ENCODE peak calls at places on chromosomes 3 and 15, in eight cellular contexts. Y, V, M, N, E, D, Q and H are unnamed samples.

GRCh38 chr15:65981837-65982696 is 112.8 kb downstream of the RAB11A start:
- DNase-seq in D (no peak), V (no peak), N (peak), E (no peak), Q (peak), Y (peak), M (no peak), H (no peak)

GRCh38 chr3:58994746-58995330 is 55.0 kb downstream of the CFAP20DC start:
- DNase-seq in E (no peak), Y (peak), V (peak), M (peak), D (no peak), N (peak), Q (peak), H (peak)

GRCh38 chr3:100753846-100754245 is 44.6 kb downstream of the TFG start:
- DNase-seq in Q (no peak), Y (no peak), E (no peak), M (peak), N (no peak), D (no peak), V (no peak), H (no peak)

GRCh38 chr3:36895488-36896409 is 49.1 kb downstream of the TRANK1 start:
- DNase-seq in Q (no peak), N (no peak), V (no peak), Y (no peak), E (no peak), M (no peak), D (no peak), H (no peak)

GRCh38 chr3:10320320-10320677 is 613 bp downstream of the SEC13 start:
- DNase-seq in Q (no peak), N (no peak), V (no peak), M (no peak), Y (no peak), E (no peak), D (no peak), H (no peak)

GRCh38 chr3:129592362-129593150 is 13.9 kb downstream of the PLXND1 start:
- DNase-seq in D (no peak), N (peak), M (peak), Q (no peak), Y (no peak), E (peak), V (no peak), H (no peak)

GRCh38 chr15:63502137-63502801 is 2.1 kb upstream of the USP3 start:
- DNase-seq in Y (no peak), N (no peak), E (no peak), D (no peak), Q (no peak), V (no peak), M (no peak), H (no peak)

GRCh38 chr15:69758291-69758771 is 305.7 kb downstream of the RPLP1 start:
- DNase-seq in N (no peak), E (no peak), V (peak), Q (no peak), M (peak), D (no peak), Y (no peak), H (no peak)

GRCh38 chr3:43854916-43855315 is 164.2 kb downstream of the ABHD5 start:
- DNase-seq in Y (peak), N (no peak), M (no peak), D (no peak), V (no peak), Q (no peak), E (no peak), H (no peak)

GRCh38 chr3:129534428-129535027 is 6.1 kb downstream of the RHO start:
- DNase-seq in D (no peak), Y (no peak), M (no peak), E (no peak), Q (no peak), V (no peak), N (no peak), H (no peak)

GRCh38 chr15:68495221-68495950 is 63.4 kb upstream of the ITGA11 start:
- DNase-seq in M (no peak), E (no peak), Y (no peak), N (no peak), D (no peak), V (no peak), Q (no peak), H (no peak)

GRCh38 chr3:122392868-122393844 is 9.2 kb downstream of the FAM162A start:
- DNase-seq in M (peak), Q (peak), N (no peak), D (no peak), Y (peak), V (no peak), E (no peak), H (no peak)

GRCh38 chr3:15295506-15295905 is 36.9 kb downstream of the SH3BP5 start:
- DNase-seq in M (peak), N (no peak), D (peak), E (no peak), Y (no peak), Q (no peak), V (no peak), H (no peak)

GRCh38 chr15:25600751-25601150 is 161.9 kb upstream of the UBE3A start:
- DNase-seq in E (no peak), M (no peak), Q (no peak), N (no peak), D (no peak), V (no peak), Y (no peak), H (no peak)

GRCh38 chr15:48279608-48280007 is 51.6 kb upstream of the DUT start:
- DNase-seq in V (no peak), Q (no peak), M (no peak), E (no peak), N (peak), Y (no peak), D (no peak), H (no peak)

GRCh38 chr3:197520311-197521276 is 35.2 kb downstream of the BDH1 start:
- DNase-seq in V (no peak), N (peak), Q (no peak), E (no peak), D (no peak), M (no peak), Y (peak), H (no peak)

GRCh38 chr3:123876858-123877257 is 7.3 kb downstream of the MYLK start:
- DNase-seq in Q (no peak), V (no peak), D (no peak), M (no peak), Y (no peak), N (no peak), E (no peak), H (no peak)
- TF ChIP-seq CTCF in Q (peak), V (peak), D (no peak), M (peak), Y (peak), N (peak), E (no peak), H (peak)

DNA sequence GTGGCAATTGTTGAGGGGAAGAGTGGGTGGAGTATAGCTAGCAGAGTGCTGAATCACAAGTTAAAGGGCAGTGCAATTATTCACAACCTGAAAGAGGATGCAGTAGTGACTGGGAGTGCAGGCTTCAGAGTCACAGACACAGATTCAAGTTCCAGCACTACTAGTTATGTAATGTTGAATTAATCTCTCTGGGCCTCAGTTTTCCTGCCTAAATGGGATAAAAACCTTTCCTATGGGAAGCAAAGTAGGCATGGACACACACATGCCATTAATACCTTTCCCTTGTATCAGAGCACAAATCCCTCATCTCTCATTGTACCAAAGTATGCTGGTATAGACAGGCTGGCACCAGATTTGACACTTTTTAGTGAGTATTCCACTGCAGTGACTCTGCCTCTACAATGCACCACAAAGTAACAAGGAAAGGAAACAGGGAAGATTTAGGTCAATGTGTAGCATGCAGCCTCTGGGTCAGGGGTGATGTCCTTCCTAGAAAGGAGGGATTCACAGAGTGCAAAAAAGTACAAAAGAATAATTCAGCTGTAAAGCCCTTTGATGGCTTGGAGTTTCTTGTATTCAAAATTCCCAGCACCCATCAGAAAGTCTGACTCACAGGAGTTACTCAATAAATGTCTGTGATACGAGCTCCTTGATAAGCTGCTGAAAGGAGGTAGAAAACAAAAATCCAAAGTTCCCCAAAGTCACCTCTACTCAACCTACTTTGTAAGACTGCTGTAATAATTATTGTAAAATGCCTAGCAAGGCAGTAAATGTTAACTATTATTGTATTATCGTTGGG is 507.5 kb upstream of the TGFBR2 start:
- DNase-seq in D (peak), M (peak), E (no peak), Y (no peak), Q (no peak), N (no peak), V (no peak), H (no peak)
- TF ChIP-seq CTCF in D (no peak), M (no peak), E (no peak), Y (no peak), Q (no peak), N (no peak), V (no peak), H (no peak)

DNA sequence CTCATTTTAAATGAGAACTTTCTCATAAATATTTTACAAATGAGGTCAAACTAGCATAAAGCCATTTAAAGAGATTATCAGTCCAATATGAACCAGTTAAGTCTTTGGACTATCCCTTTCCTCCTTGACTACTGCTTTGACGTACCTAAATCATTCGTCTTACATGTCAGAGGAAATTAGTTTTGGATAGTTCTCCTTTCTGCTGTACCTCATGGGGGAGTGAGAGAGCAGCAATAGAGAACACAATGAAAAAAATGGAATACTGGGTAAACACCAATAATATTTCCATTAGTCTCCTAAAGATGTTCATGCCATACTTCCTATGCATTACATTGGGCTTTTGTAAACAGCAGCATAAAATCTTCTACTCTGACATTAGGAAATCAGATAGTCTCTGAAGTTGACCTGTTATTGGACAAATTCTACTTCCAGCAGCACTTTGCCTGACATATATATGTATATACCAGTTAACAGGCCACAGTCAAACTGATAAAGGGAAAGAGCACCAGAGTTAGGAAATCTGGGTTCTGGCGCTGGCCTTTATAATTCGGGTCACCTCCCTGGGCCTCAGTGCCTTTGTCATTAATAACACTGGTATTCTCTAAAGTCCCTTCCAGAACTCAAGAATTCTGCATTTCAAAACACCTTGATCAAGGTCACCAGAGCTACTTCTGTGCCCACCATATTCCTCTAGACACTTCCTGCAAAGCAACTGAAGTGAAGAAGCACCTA is 26.8 kb downstream of the TIMMDC1 start:
- DNase-seq in V (no peak), Y (no peak), M (peak), E (no peak), D (no peak), Q (no peak), N (no peak), H (no peak)
- TF ChIP-seq CTCF in V (peak), Y (peak), M (peak), E (peak), D (no peak), Q (peak), N (no peak), H (peak)

DNA sequence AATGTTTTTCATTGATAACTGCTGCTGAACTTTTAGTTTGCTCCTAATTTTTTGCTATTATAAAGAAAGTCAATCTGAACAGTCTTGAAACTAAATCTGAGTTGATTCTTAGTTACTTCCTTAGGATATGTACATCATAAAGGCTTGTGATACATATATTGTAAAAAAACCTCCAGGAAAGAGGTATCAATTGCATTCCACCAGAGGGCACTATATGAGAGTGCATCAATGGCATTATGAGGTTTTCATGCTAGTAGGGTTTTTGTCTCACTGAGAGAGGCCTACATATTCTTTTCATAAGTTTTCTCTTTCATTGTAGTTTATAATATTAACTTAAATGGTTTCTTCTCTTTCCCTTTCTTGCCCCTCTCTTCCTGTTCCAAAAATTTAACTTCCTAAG is 46.9 kb downstream of the PIK3R4 start:
- DNase-seq in E (no peak), D (peak), Q (peak), N (no peak), V (no peak), Y (peak), M (peak), H (no peak)
- TF ChIP-seq CTCF in E (peak), D (peak), Q (peak), N (no peak), V (peak), Y (peak), M (peak), H (peak)

GRCh38 chr15:41926184-41927056 is 32.6 kb upstream of the SPTBN5 start:
- DNase-seq in N (no peak), E (no peak), Y (no peak), M (peak), V (no peak), D (no peak), Q (no peak), H (no peak)
- TF ChIP-seq CTCF in N (no peak), E (no peak), Y (no peak), M (no peak), V (no peak), D (no peak), Q (no peak), H (no peak)

GRCh38 chr15:99344639-99345038 is 93.4 kb downstream of the LRRC28 start:
- DNase-seq in E (no peak), V (no peak), M (no peak), N (no peak), D (no peak), Q (no peak), Y (no peak), H (no peak)

GRCh38 chr15:99345832-99346462 is 94.7 kb downstream of the LRRC28 start:
- DNase-seq in Y (no peak), V (no peak), Q (no peak), M (no peak), D (no peak), N (no peak), E (no peak), H (no peak)

GRCh38 chr15:99345242-99345641 is 94.0 kb downstream of the LRRC28 start:
- DNase-seq in Y (no peak), D (no peak), N (no peak), Q (no peak), M (no peak), V (no peak), E (no peak), H (no peak)

GRCh38 chr15:99343208-99343607 is 91.9 kb downstream of the LRRC28 start:
- DNase-seq in Q (no peak), Y (no peak), M (no peak), N (no peak), E (no peak), D (no peak), V (no peak), H (no peak)

DNA sequence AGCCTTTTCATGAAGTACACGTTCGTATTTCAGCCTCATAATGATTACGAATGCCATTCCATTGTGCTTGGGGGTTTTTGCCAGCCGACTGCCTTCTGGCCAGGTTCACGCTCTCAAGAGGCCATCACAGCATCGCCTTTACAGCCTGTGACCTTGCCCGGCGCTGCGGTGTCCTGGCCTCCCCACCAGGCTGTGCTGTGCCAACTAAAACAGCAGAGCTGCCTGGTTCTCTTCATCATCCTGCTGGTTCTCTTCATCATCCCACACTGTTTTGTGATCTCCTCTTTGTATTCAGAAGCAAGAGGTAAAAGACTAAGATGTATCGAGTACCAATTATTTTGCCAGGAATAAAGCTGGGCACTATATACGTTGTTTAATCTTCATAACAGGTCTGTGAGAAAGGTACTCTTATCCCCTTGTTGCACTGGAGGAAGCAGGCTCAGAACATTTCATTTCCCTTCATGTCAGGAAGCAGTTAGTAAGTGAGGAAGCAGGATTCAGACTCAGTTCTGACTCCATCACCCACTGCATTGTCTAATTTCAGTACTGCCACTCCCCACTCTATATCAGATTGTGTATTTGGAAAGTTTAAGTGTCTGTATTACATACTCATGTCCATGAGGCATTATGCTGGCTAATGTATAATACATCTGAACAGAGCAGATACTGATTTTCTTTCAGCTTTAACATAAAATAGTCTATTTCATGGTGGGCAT is 92.7 kb downstream of the LRRC28 start:
- DNase-seq in Y (peak), Q (no peak), N (peak), E (peak), D (no peak), M (peak), V (no peak), H (no peak)
- TF ChIP-seq CTCF in Y (peak), Q (peak), N (peak), E (peak), D (no peak), M (peak), V (peak), H (no peak)

DNA sequence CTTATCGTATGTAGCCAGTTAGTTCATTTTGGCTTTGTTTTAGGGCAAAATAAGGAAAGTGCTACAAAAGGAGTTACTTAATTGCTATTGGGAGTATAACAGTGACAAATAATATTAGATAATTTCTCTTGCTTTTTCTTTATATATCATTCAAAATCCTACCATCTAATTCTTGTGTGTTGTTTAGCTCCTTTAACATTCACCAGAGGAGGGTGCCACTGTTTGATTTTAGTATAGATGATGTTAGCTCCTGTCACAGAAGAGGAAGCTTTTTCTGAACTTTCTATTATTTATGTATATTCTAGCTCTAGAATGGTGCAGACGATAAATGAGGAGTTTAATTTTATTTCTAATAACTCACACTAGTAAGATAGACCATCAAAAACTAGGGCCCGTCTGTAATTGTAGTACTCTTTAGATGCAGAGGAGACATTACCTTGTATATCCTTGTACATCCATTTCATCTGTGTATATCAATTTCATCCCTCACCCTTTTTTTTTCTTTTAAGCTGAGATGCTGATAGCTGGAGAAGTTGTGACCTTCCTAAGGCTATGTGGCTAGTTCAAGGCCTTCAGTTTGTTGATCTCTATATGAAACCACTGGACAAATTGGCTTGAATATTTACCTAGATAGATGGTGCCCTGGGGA is 3.0 kb downstream of the PPM1L start:
- DNase-seq in N (no peak), Y (no peak), V (no peak), D (no peak), Q (no peak), M (no peak), E (no peak), H (no peak)
- TF ChIP-seq CTCF in N (no peak), Y (peak), V (no peak), D (no peak), Q (no peak), M (no peak), E (peak), H (no peak)

GRCh38 chr15:61702224-61703120 is 357.8 kb downstream of the VPS13C start:
- DNase-seq in D (no peak), V (no peak), E (peak), N (no peak), M (no peak), Q (peak), Y (no peak), H (no peak)
- TF ChIP-seq CTCF in D (no peak), V (no peak), E (no peak), N (peak), M (no peak), Q (peak), Y (peak), H (no peak)

GRCh38 chr3:38105525-38105924 is 31.4 kb downstream of the ACAA1 start:
- DNase-seq in Q (no peak), E (no peak), V (no peak), N (no peak), D (no peak), Y (no peak), M (no peak), H (no peak)
- TF ChIP-seq CTCF in Q (no peak), E (no peak), V (no peak), N (no peak), D (no peak), Y (no peak), M (no peak), H (no peak)